ENCODE peak calls at places on chromosomes 4 and X, in six cellular contexts. U is SK-N-SH, E is transverse colon, R is breast epithelium, B is K562, G is stomach. I is an unnamed sample.

GRCh38 chr4:169619518-169619957 is 840 bp upstream of the CLCN3 start:
- DNase-seq in U (peak), E (peak), R (peak), B (peak), G (peak), I (no peak)

GRCh38 chr4:6668391-6668790 is 25.3 kb upstream of the S100P start:
- DNase-seq in U (no peak), E (no peak), R (no peak), B (no peak), G (no peak), I (no peak)

GRCh38 chrX:119698835-119699234 is 5.9 kb upstream of the SEPTIN6 start:
- DNase-seq in U (peak), E (no peak), R (no peak), B (peak), G (no peak), I (no peak)

GRCh38 chr4:165814256-165815010 is 58.6 kb upstream of the TLL1 start:
- DNase-seq in U (no peak), E (no peak), R (no peak), B (no peak), G (no peak), I (no peak)

GRCh38 chrX:112081781-112082482 is 644 bp downstream of the TRPC5 start:
- DNase-seq in U (peak), E (no peak), R (no peak), B (no peak), G (no peak), I (peak)

GRCh38 chrX:145687707-145688106 is 129.9 kb upstream of the SLITRK2 start:
- DNase-seq in U (no peak), E (no peak), R (no peak), B (no peak), G (no peak), I (no peak)

GRCh38 chrX:30144221-30144620 is 71.1 kb upstream of the MAGEB2 start:
- DNase-seq in U (no peak), E (no peak), R (no peak), B (no peak), G (no peak), I (no peak)

GRCh38 chr4:124804584-124804983 is 92.1 kb upstream of the ANKRD50 start:
- DNase-seq in U (no peak), E (no peak), R (no peak), B (no peak), G (no peak), I (no peak)

GRCh38 chrX:39985551-39985950 is 112.2 kb downstream of the BCOR start:
- DNase-seq in U (no peak), E (no peak), R (no peak), B (no peak), G (no peak), I (no peak)

GRCh38 chr4:163195247-163195765 is 28.6 kb upstream of the NAF1 start:
- DNase-seq in U (no peak), E (no peak), R (no peak), B (peak), G (no peak), I (no peak)

GRCh38 chr4:762211-763190 is 56.9 kb downstream of the PCGF3 start:
- DNase-seq in U (peak), E (no peak), R (no peak), B (no peak), G (no peak), I (no peak)

GRCh38 chr4:13088726-13089658 is 395.1 kb downstream of the RAB28 start:
- DNase-seq in U (no peak), E (no peak), R (no peak), B (no peak), G (no peak), I (no peak)

GRCh38 chr4:3432381-3432790 is 9.4 kb upstream of the HGFAC start:
- DNase-seq in U (no peak), E (no peak), R (no peak), B (no peak), G (no peak), I (no peak)

GRCh38 chr4:145423017-145423708 is 58.5 kb upstream of the SMAD1 start:
- DNase-seq in U (no peak), E (no peak), R (no peak), B (no peak), G (no peak), I (no peak)

DNA sequence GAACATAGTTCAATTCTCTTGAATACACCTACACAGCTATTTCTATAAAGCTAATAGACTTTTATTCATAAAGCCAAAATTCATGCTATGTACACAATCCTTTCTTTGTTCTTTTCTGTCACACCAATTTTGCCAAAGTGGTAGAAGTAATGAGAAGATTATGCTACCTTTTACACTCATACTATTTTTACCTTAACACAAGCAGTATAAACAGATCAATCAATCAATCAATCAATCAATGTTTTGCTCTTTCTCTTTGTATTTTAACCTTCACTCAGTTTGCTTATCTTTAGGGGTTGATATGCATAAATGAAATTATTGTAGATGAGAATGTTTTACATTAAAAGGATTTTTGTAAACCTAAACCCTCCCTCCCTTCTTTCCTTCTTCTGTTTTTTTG is 878.6 kb downstream of the RAPGEF2 start:
- DNase-seq in U (no peak), E (no peak), R (no peak), B (no peak), G (no peak), I (no peak)
- TF ChIP-seq POLR2AphosphoS5 in U (no peak), E (no peak), R (no peak), B (no peak), G (no peak), I (no peak)

DNA sequence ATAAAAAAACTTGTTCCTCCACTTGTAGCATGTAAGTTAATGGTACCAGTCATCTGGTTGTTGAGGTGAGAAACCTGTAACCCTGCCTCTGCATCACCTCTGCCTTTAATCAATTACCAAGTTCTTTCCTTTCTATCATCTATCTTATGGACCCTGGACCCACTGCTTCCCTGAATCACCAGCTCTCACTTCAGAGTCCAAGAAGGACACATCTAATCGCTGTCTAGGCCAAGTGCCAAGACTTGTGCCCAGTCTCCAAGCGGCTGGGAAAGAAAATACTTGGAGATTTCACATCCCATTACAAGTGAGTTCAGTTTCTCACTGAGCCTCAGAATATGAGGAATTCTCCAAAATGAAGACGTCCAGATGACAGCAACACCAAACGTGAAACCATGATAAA is 10.3 kb downstream of the PALLD start:
- DNase-seq in U (no peak), E (no peak), R (no peak), B (no peak), G (peak), I (no peak)
- TF ChIP-seq POLR2AphosphoS5 in U (no peak), E (no peak), R (no peak), B (no peak), G (no peak), I (no peak)

GRCh38 chr4:94714761-94715160 is 43.0 kb upstream of the BMPR1B start:
- DNase-seq in U (no peak), E (no peak), R (no peak), B (no peak), G (no peak), I (no peak)

GRCh38 chr4:94714360-94714759 is 43.4 kb upstream of the BMPR1B start:
- DNase-seq in U (no peak), E (no peak), R (no peak), B (no peak), G (no peak), I (no peak)

GRCh38 chr4:94711635-94712034 is 46.1 kb upstream of the BMPR1B start:
- DNase-seq in U (no peak), E (no peak), R (no peak), B (no peak), G (no peak), I (no peak)
- TF ChIP-seq POLR2AphosphoS5 in U (no peak), E (no peak), R (no peak), B (no peak), G (no peak), I (no peak)

GRCh38 chr4:184267673-184268573 is 50.2 kb upstream of the ENPP6 start:
- DNase-seq in U (no peak), E (peak), R (no peak), B (peak), G (peak), I (peak)
- TF ChIP-seq POLR2AphosphoS5 in U (no peak), E (no peak), R (peak), B (no peak), G (no peak), I (peak)

GRCh38 chr4:118835896-118836762 is at the start of gene SEC24D:
- DNase-seq in U (peak), E (peak), R (peak), B (peak), G (peak), I (peak)

GRCh38 chr4:118836763-118837507 is 1.0 kb upstream of the SEC24D start:
- DNase-seq in U (no peak), E (no peak), R (no peak), B (peak), G (no peak), I (no peak)

GRCh38 chr4:118834070-118834469 is 1.9 kb downstream of the SEC24D start:
- DNase-seq in U (peak), E (no peak), R (no peak), B (no peak), G (no peak), I (no peak)

GRCh38 chr4:118833192-118833820 is 2.6 kb downstream of the SEC24D start:
- DNase-seq in U (no peak), E (no peak), R (no peak), B (no peak), G (no peak), I (no peak)

GRCh38 chr4:118834960-118835895 is 698 bp downstream of the SEC24D start:
- DNase-seq in U (peak), E (peak), R (peak), B (peak), G (peak), I (no peak)
- TF ChIP-seq POLR2AphosphoS5 in U (peak), E (peak), R (peak), B (no peak), G (peak), I (peak)